ENCODE peak calls at places on chromosome 19, in ten cellular contexts. A, C, I, T, E, W, Y, N, P and Q are unnamed samples.

GRCh38 chr19:18392417-18392816 is 5.0 kb downstream of the LRRC25 start:
- DNase-seq in P (no peak), W (peak), C (no peak), T (peak), A (peak), I (no peak), Y (no peak), N (no peak), E (no peak), Q (no peak)

GRCh38 chr19:15062036-15062435 is 12.8 kb downstream of the CASP14 start:
- DNase-seq in C (no peak), P (no peak), A (no peak), T (no peak), Y (no peak), E (no peak), N (no peak), I (no peak), W (no peak), Q (no peak)

GRCh38 chr19:7356899-7357627 is 8.3 kb downstream of the ARHGEF18 start:
- DNase-seq in T (no peak), E (no peak), C (no peak), P (no peak), Y (no peak), A (no peak), I (no peak), W (no peak), N (no peak), Q (no peak)

GRCh38 chr19:16702123-16702522 is 17.5 kb upstream of the NWD1 start:
- DNase-seq in P (no peak), C (peak), Y (no peak), A (no peak), N (peak), I (peak), T (no peak), E (peak), W (no peak), Q (peak)

GRCh38 chr19:7862413-7862951 is 11.7 kb downstream of the PRR36 start:
- DNase-seq in C (no peak), N (peak), A (peak), Y (peak), W (peak), E (peak), P (no peak), I (no peak), T (peak), Q (peak)

GRCh38 chr19:5789886-5790572 is 934 bp downstream of the DUS3L start:
- DNase-seq in T (no peak), C (no peak), P (no peak), E (no peak), I (no peak), N (no peak), A (no peak), W (no peak), Y (no peak), Q (no peak)

GRCh38 chr19:5896365-5897076 is 7.1 kb downstream of the NDUFA11 start:
- DNase-seq in C (no peak), P (no peak), T (no peak), Y (no peak), N (no peak), I (no peak), A (no peak), W (no peak), E (peak), Q (peak)

GRCh38 chr19:49850487-49851342 is at the start of gene PTOV1:
- DNase-seq in A (peak), C (peak), T (peak), E (peak), W (peak), Y (peak), P (peak), N (peak), I (peak), Q (peak)

GRCh38 chr19:4034048-4035017 is 26.8 kb downstream of the PIAS4 start:
- DNase-seq in C (no peak), I (no peak), N (no peak), Y (no peak), E (no peak), A (no peak), W (no peak), T (no peak), P (no peak), Q (no peak)

DNA sequence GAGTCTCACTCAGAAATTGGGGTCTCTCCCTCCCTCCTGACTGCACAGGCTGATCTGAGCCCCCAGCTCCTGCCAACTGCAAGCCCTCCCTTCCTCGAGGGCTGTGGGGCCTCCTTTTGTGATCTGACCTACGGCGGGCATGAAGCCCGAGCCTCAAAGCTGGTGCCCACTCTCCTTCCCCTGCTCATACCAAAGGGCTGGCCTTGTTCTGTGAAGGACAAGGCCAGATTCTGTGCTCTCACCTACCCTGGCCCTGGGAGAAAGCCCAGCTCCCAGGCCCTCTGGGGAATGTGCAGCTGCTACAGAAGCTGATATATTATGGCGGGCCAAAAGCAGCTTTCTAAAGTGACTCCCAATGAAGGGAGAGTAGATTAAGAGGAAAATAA is 9.0 kb upstream of the ECH1 start:
- DNase-seq in N (no peak), W (peak), I (no peak), E (no peak), T (no peak), A (no peak), Y (no peak), C (no peak), P (no peak), Q (no peak)
- TF ChIP-seq POLR2AphosphoS5 in N (no peak), W (no peak), I (no peak), E (no peak), T (no peak), A (no peak), Y (no peak), C (no peak), P (no peak), Q (no peak)

DNA sequence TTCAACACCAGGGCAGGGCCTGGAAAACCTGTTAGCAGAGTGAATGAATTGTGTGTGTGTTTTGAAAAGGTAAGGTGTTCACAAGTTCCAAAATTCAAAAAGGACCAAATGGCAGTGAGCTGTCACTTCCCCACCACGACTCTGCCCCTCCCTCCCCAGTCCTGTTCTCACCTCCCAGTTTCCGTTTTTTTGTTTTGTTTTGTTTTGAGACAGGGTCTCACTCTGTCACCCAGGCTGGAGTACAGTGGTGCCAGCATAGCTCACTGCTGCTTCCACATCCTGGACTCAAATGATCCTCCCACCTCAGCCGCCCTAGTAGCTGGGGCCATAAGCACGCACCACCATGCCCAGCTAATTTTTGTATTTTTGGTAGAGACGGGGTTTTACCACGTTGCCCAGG is 20.3 kb upstream of the BCL3 start:
- DNase-seq in T (no peak), P (no peak), Y (no peak), C (no peak), I (no peak), A (no peak), E (no peak), N (no peak), W (no peak), Q (no peak)
- TF ChIP-seq EP300 in T (no peak), P (no peak), Y (no peak), C (no peak), I (no peak), A (no peak), E (no peak), N (no peak), W (no peak), Q (no peak)

GRCh38 chr19:1270854-1271527 is 1.9 kb downstream of the CIRBP start:
- DNase-seq in W (no peak), N (no peak), E (no peak), Y (no peak), C (no peak), T (no peak), P (no peak), A (no peak), I (no peak), Q (peak)

GRCh38 chr19:1269065-1269477 is at the start of gene CIRBP:
- DNase-seq in T (peak), E (peak), A (peak), I (peak), Y (peak), P (peak), W (peak), N (peak), C (peak), Q (peak)

GRCh38 chr19:1268392-1269064 is 604 bp upstream of the CIRBP start:
- DNase-seq in W (no peak), E (peak), Y (no peak), T (no peak), P (no peak), C (no peak), N (no peak), I (no peak), A (no peak), Q (no peak)

GRCh38 chr19:1270168-1270853 is 1.2 kb downstream of the CIRBP start:
- DNase-seq in P (no peak), N (no peak), C (no peak), E (no peak), Y (no peak), T (no peak), W (no peak), I (no peak), A (no peak), Q (peak)

GRCh38 chr19:1269478-1270167 is 491 bp downstream of the CIRBP start:
- DNase-seq in T (peak), I (no peak), C (peak), N (peak), W (peak), E (peak), Y (no peak), A (peak), P (no peak), Q (peak)
- TF ChIP-seq POLR2AphosphoS5 in T (peak), I (peak), C (no peak), N (peak), W (peak), E (peak), Y (peak), A (no peak), P (peak), Q (peak)

DNA sequence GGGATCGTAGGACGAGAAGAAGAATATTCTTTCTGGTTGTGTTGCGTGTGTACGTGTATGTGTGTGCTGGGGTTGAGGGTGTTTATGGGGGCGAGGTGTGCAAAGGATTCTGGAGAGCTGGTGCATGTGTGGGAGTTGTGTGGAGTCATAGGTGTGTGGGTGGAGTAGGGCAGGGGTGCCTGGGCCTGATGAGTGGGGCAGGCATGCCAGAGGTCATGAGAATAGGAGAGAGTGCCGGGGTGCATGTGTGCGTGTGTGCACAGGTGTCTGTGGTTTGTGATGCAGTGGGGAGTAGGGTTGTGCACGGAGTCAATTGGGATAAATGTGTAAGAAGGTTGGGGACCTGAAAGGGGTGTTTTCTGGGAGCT is 649 bp downstream of the TMEM91 start:
- DNase-seq in N (no peak), E (no peak), I (no peak), W (no peak), Y (no peak), C (no peak), A (no peak), P (no peak), T (no peak), Q (no peak)
- TF ChIP-seq EP300 in N (no peak), E (no peak), I (no peak), W (no peak), Y (no peak), C (no peak), A (no peak), P (no peak), T (no peak), Q (no peak)